ENCODE peak calls at places on chromosome 18, in seven cellular contexts. One of them, this sample, is unnamed.

GRCh38 chr18:43383031-43383430 is 105.7 kb upstream of the SYT4 start:
- DNase-seq in K562: no peak
- DNase-seq in SK-N-SH: no peak
- DNase-seq in H1: no peak
- DNase-seq in GM12892: no peak
- DNase-seq in GM12878: no peak
- DNase-seq in HepG2: no peak
- DNase-seq in this sample: no peak

GRCh38 chr18:31247574-31248199 is 70.3 kb upstream of the DSG1 start:
- DNase-seq in K562: no peak
- DNase-seq in SK-N-SH: no peak
- DNase-seq in H1: no peak
- DNase-seq in GM12892: no peak
- DNase-seq in GM12878: no peak
- DNase-seq in HepG2: no peak
- DNase-seq in this sample: no peak

GRCh38 chr18:41905786-41906527 is 49.1 kb upstream of the PIK3C3 start:
- DNase-seq in K562: no peak
- DNase-seq in SK-N-SH: peak; percentile 26
- DNase-seq in H1: no peak
- DNase-seq in GM12892: no peak
- DNase-seq in GM12878: no peak
- DNase-seq in HepG2: no peak
- DNase-seq in this sample: no peak

GRCh38 chr18:37341016-37341415 is 224.6 kb downstream of the CELF4 start:
- DNase-seq in K562: no peak
- DNase-seq in SK-N-SH: no peak
- DNase-seq in H1: no peak
- DNase-seq in GM12892: no peak
- DNase-seq in GM12878: no peak
- DNase-seq in HepG2: no peak
- DNase-seq in this sample: no peak

GRCh38 chr18:63180333-63180732 is 139.2 kb downstream of the BCL2 start:
- DNase-seq in K562: no peak
- DNase-seq in SK-N-SH: no peak
- DNase-seq in H1: no peak
- DNase-seq in GM12892: no peak
- DNase-seq in GM12878: no peak
- DNase-seq in HepG2: no peak
- DNase-seq in this sample: no peak

GRCh38 chr18:62409821-62410220 is 84.7 kb downstream of the TNFRSF11A start:
- DNase-seq in K562: no peak
- DNase-seq in SK-N-SH: no peak
- DNase-seq in H1: no peak
- DNase-seq in GM12892: no peak
- DNase-seq in GM12878: no peak
- DNase-seq in HepG2: no peak
- DNase-seq in this sample: no peak

GRCh38 chr18:79631761-79632446 is 47.7 kb upstream of the CTDP1 start:
- DNase-seq in K562: no peak
- DNase-seq in SK-N-SH: no peak
- DNase-seq in H1: no peak
- DNase-seq in GM12892: no peak
- DNase-seq in GM12878: no peak
- DNase-seq in HepG2: no peak
- DNase-seq in this sample: no peak

GRCh38 chr18:9658111-9658641 is 43.8 kb upstream of the PPP4R1 start:
- DNase-seq in K562: no peak
- DNase-seq in SK-N-SH: no peak
- DNase-seq in H1: no peak
- DNase-seq in GM12892: no peak
- DNase-seq in GM12878: no peak
- DNase-seq in HepG2: no peak
- DNase-seq in this sample: no peak

GRCh38 chr18:54127759-54128378 is 96.6 kb downstream of the MBD2 start:
- DNase-seq in K562: no peak
- DNase-seq in SK-N-SH: peak; percentile 55
- DNase-seq in H1: peak; percentile 53
- DNase-seq in GM12892: no peak
- DNase-seq in GM12878: no peak
- DNase-seq in HepG2: peak; percentile 41
- DNase-seq in this sample: no peak

GRCh38 chr18:57445488-57446319 is 10.5 kb downstream of the ONECUT2 start:
- DNase-seq in K562: no peak
- DNase-seq in SK-N-SH: peak; percentile 51
- DNase-seq in H1: no peak
- DNase-seq in GM12892: no peak
- DNase-seq in GM12878: no peak
- DNase-seq in HepG2: peak; percentile 55
- DNase-seq in this sample: no peak

GRCh38 chr18:46199515-46200147 is 95.4 kb downstream of the HAUS1 start:
- DNase-seq in K562: peak; percentile 13
- DNase-seq in SK-N-SH: no peak
- DNase-seq in H1: no peak
- DNase-seq in GM12892: no peak
- DNase-seq in GM12878: no peak
- DNase-seq in HepG2: peak; percentile 62
- DNase-seq in this sample: no peak

GRCh38 chr18:37672001-37672400 is 106.4 kb upstream of the CELF4 start:
- DNase-seq in K562: no peak
- DNase-seq in SK-N-SH: no peak
- DNase-seq in H1: no peak
- DNase-seq in GM12892: no peak
- DNase-seq in GM12878: no peak
- DNase-seq in HepG2: no peak
- DNase-seq in this sample: no peak

GRCh38 chr18:51278045-51278649 is 80.7 kb upstream of the MEX3C start:
- DNase-seq in K562: peak; percentile 46
- DNase-seq in SK-N-SH: peak; percentile 58
- DNase-seq in H1: peak; percentile 92
- DNase-seq in GM12892: no peak
- DNase-seq in GM12878: no peak
- DNase-seq in HepG2: peak; percentile 47
- DNase-seq in this sample: no peak

GRCh38 chr18:57439617-57439975 is 4.4 kb downstream of the ONECUT2 start:
- DNase-seq in K562: no peak
- DNase-seq in SK-N-SH: no peak
- DNase-seq in H1: peak; percentile 87
- DNase-seq in GM12892: no peak
- DNase-seq in GM12878: no peak
- DNase-seq in HepG2: no peak
- DNase-seq in this sample: no peak

GRCh38 chr18:5895886-5896740 is 791 bp upstream of the TMEM200C start:
- DNase-seq in K562: no peak
- DNase-seq in SK-N-SH: peak; percentile 72
- DNase-seq in H1: peak; percentile 80
- DNase-seq in GM12892: peak; percentile 23
- DNase-seq in GM12878: no peak
- DNase-seq in HepG2: no peak
- DNase-seq in this sample: no peak

GRCh38 chr18:22503803-22504202 is 86.1 kb upstream of the CTAGE1 start:
- DNase-seq in K562: no peak
- DNase-seq in SK-N-SH: no peak
- DNase-seq in H1: no peak
- DNase-seq in GM12892: no peak
- DNase-seq in GM12878: no peak
- DNase-seq in HepG2: no peak
- DNase-seq in this sample: no peak

GRCh38 chr18:31657823-31658669 is 26.3 kb downstream of the B4GALT6 start:
- DNase-seq in K562: no peak
- DNase-seq in SK-N-SH: no peak
- DNase-seq in H1: no peak
- DNase-seq in GM12892: no peak
- DNase-seq in GM12878: peak; percentile 95
- DNase-seq in HepG2: no peak
- DNase-seq in this sample: no peak

GRCh38 chr18:79495591-79496071 is 99.9 kb downstream of the NFATC1 start:
- DNase-seq in K562: no peak
- DNase-seq in SK-N-SH: no peak
- DNase-seq in H1: no peak
- DNase-seq in GM12892: no peak
- DNase-seq in GM12878: no peak
- DNase-seq in HepG2: no peak
- DNase-seq in this sample: no peak

GRCh38 chr18:22169011-22169888 is at the start of gene GATA6:
- DNase-seq in K562: peak; percentile 73
- DNase-seq in SK-N-SH: peak; percentile 69
- DNase-seq in H1: peak; percentile 87
- DNase-seq in GM12892: peak; percentile 48
- DNase-seq in GM12878: no peak
- DNase-seq in HepG2: peak; percentile 84
- DNase-seq in this sample: peak; percentile 63

GRCh38 chr18:30245756-30246515 is 796.6 kb downstream of the DSC3 start:
- DNase-seq in K562: no peak
- DNase-seq in SK-N-SH: no peak
- DNase-seq in H1: no peak
- DNase-seq in GM12892: no peak
- DNase-seq in GM12878: no peak
- DNase-seq in HepG2: no peak
- DNase-seq in this sample: no peak

GRCh38 chr18:48785091-48785614 is 165.6 kb downstream of the SMAD7 start:
- DNase-seq in K562: no peak
- DNase-seq in SK-N-SH: no peak
- DNase-seq in H1: no peak
- DNase-seq in GM12892: peak; percentile 89
- DNase-seq in GM12878: peak; percentile 94
- DNase-seq in HepG2: no peak
- DNase-seq in this sample: peak; percentile 80

GRCh38 chr18:12597775-12598174 is 60.1 kb downstream of the SPIRE1 start:
- DNase-seq in K562: no peak
- DNase-seq in SK-N-SH: no peak
- DNase-seq in H1: no peak
- DNase-seq in GM12892: no peak
- DNase-seq in GM12878: no peak
- DNase-seq in HepG2: peak; percentile 84
- DNase-seq in this sample: no peak
- TF ChIP-seq POLR2AphosphoS5 in K562: no peak
- TF ChIP-seq POLR2AphosphoS5 in SK-N-SH: no peak
- TF ChIP-seq POLR2AphosphoS5 in H1: no peak
- TF ChIP-seq POLR2AphosphoS5 in GM12892: no peak
- TF ChIP-seq POLR2AphosphoS5 in GM12878: no peak
- TF ChIP-seq POLR2AphosphoS5 in HepG2: no peak
- TF ChIP-seq POLR2AphosphoS5 in this sample: no peak

DNA sequence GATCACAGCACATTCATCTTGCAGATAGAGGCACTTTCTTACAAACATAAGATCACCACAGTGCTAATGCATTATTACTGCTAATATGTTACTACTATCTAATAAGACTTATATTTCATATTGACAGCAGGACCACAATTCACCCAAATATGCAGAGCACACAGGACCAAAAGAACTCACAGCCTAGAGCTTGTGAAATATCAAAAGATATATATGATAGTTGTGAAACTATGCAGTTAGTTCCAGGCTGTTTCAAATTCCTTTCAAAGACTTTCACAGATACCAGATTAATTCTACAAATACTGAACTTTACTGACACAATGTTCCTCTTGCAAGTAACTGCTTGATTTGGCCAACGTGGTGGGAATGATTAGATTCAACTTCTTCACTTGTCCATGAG is 23.0 kb downstream of the FBXO15 start:
- DNase-seq in K562: no peak
- DNase-seq in SK-N-SH: no peak
- DNase-seq in H1: no peak
- DNase-seq in GM12892: no peak
- DNase-seq in GM12878: no peak
- DNase-seq in HepG2: no peak
- DNase-seq in this sample: no peak
- TF ChIP-seq TAF1 in K562: no peak
- TF ChIP-seq TAF1 in SK-N-SH: no peak
- TF ChIP-seq TAF1 in H1: no peak
- TF ChIP-seq TAF1 in GM12892: no peak
- TF ChIP-seq TAF1 in GM12878: no peak
- TF ChIP-seq TAF1 in HepG2: no peak
- TF ChIP-seq TAF1 in this sample: no peak

GRCh38 chr18:69082497-69082896 is 284.6 kb downstream of the CCDC102B start:
- DNase-seq in K562: no peak
- DNase-seq in SK-N-SH: no peak
- DNase-seq in H1: no peak
- DNase-seq in GM12892: no peak
- DNase-seq in GM12878: no peak
- DNase-seq in HepG2: no peak
- DNase-seq in this sample: no peak
- TF ChIP-seq POLR2AphosphoS5 in K562: no peak
- TF ChIP-seq POLR2AphosphoS5 in SK-N-SH: no peak
- TF ChIP-seq POLR2AphosphoS5 in H1: no peak
- TF ChIP-seq POLR2AphosphoS5 in GM12892: no peak
- TF ChIP-seq POLR2AphosphoS5 in GM12878: no peak
- TF ChIP-seq POLR2AphosphoS5 in HepG2: no peak
- TF ChIP-seq POLR2AphosphoS5 in this sample: no peak

GRCh38 chr18:7230646-7231349 is at the start of gene LRRC30:
- DNase-seq in K562: no peak
- DNase-seq in SK-N-SH: no peak
- DNase-seq in H1: no peak
- DNase-seq in GM12892: no peak
- DNase-seq in GM12878: no peak
- DNase-seq in HepG2: no peak
- DNase-seq in this sample: no peak
- TF ChIP-seq TAF1 in K562: no peak
- TF ChIP-seq TAF1 in SK-N-SH: no peak
- TF ChIP-seq TAF1 in H1: no peak
- TF ChIP-seq TAF1 in GM12892: no peak
- TF ChIP-seq TAF1 in GM12878: no peak
- TF ChIP-seq TAF1 in HepG2: no peak
- TF ChIP-seq TAF1 in this sample: no peak